ENCODE peak calls at places on chromosomes 12 and 14, in eight cellular contexts. One of them, this sample, is unnamed.

GRCh38 chr12:113302925-113303640 is 31.8 kb downstream of the SLC8B1 start:
- DNase-seq in CD4-positive, alpha-beta T cell: no peak
- DNase-seq in amniotic stem cell: no peak
- DNase-seq in T-helper 9 cell: no peak
- DNase-seq in stimulated activated CD8-positive, alpha-beta memory T cell treated with anti-CD3 and anti-CD28 coated beads, Interleukin-2, amount 100 ng/mL, for 1 hour: no peak
- DNase-seq in cardiac muscle cell: no peak
- DNase-seq in caudate nucleus: no peak
- DNase-seq in AG08396: no peak
- DNase-seq in this sample: no peak

GRCh38 chr14:70358631-70359030 is 852 bp downstream of the COX16 start:
- DNase-seq in caudate nucleus: no peak
- DNase-seq in AG08396: peak; percentile 12
- DNase-seq in T-helper 9 cell: no peak
- DNase-seq in amniotic stem cell: no peak
- DNase-seq in stimulated activated CD8-positive, alpha-beta memory T cell treated with anti-CD3 and anti-CD28 coated beads, Interleukin-2, amount 100 ng/mL, for 1 hour: no peak
- DNase-seq in cardiac muscle cell: no peak
- DNase-seq in CD4-positive, alpha-beta T cell: no peak
- DNase-seq in this sample: no peak

GRCh38 chr14:32623300-32624093 is 294.4 kb downstream of the AKAP6 start:
- DNase-seq in CD4-positive, alpha-beta T cell: no peak
- DNase-seq in stimulated activated CD8-positive, alpha-beta memory T cell treated with anti-CD3 and anti-CD28 coated beads, Interleukin-2, amount 100 ng/mL, for 1 hour: no peak
- DNase-seq in cardiac muscle cell: no peak
- DNase-seq in T-helper 9 cell: no peak
- DNase-seq in amniotic stem cell: no peak
- DNase-seq in AG08396: no peak
- DNase-seq in caudate nucleus: no peak
- DNase-seq in this sample: no peak

GRCh38 chr14:77866932-77867331 is 67.0 kb downstream of the ADCK1 start:
- DNase-seq in AG08396: no peak
- DNase-seq in stimulated activated CD8-positive, alpha-beta memory T cell treated with anti-CD3 and anti-CD28 coated beads, Interleukin-2, amount 100 ng/mL, for 1 hour: no peak
- DNase-seq in amniotic stem cell: no peak
- DNase-seq in T-helper 9 cell: no peak
- DNase-seq in caudate nucleus: no peak
- DNase-seq in CD4-positive, alpha-beta T cell: no peak
- DNase-seq in cardiac muscle cell: no peak
- DNase-seq in this sample: no peak

GRCh38 chr12:52139579-52140062 is 52.2 kb downstream of the KRT80 start:
- DNase-seq in T-helper 9 cell: peak; percentile 19
- DNase-seq in AG08396: peak; percentile 69
- DNase-seq in cardiac muscle cell: peak; percentile 50
- DNase-seq in stimulated activated CD8-positive, alpha-beta memory T cell treated with anti-CD3 and anti-CD28 coated beads, Interleukin-2, amount 100 ng/mL, for 1 hour: no peak
- DNase-seq in CD4-positive, alpha-beta T cell: peak; percentile 9
- DNase-seq in amniotic stem cell: no peak
- DNase-seq in caudate nucleus: no peak
- DNase-seq in this sample: no peak

GRCh38 chr12:496736-497135 is 37.0 kb downstream of the B4GALNT3 start:
- DNase-seq in stimulated activated CD8-positive, alpha-beta memory T cell treated with anti-CD3 and anti-CD28 coated beads, Interleukin-2, amount 100 ng/mL, for 1 hour: no peak
- DNase-seq in T-helper 9 cell: no peak
- DNase-seq in CD4-positive, alpha-beta T cell: no peak
- DNase-seq in amniotic stem cell: no peak
- DNase-seq in AG08396: no peak
- DNase-seq in caudate nucleus: no peak
- DNase-seq in cardiac muscle cell: no peak
- DNase-seq in this sample: no peak

GRCh38 chr12:67096533-67097318 is 172.4 kb upstream of the CAND1 start:
- DNase-seq in CD4-positive, alpha-beta T cell: no peak
- DNase-seq in AG08396: no peak
- DNase-seq in caudate nucleus: no peak
- DNase-seq in stimulated activated CD8-positive, alpha-beta memory T cell treated with anti-CD3 and anti-CD28 coated beads, Interleukin-2, amount 100 ng/mL, for 1 hour: no peak
- DNase-seq in amniotic stem cell: no peak
- DNase-seq in cardiac muscle cell: no peak
- DNase-seq in T-helper 9 cell: no peak
- DNase-seq in this sample: no peak

GRCh38 chr14:53999061-53999488 is 42.5 kb upstream of the BMP4 start:
- DNase-seq in amniotic stem cell: peak; percentile 8
- DNase-seq in caudate nucleus: no peak
- DNase-seq in AG08396: peak; percentile 60
- DNase-seq in CD4-positive, alpha-beta T cell: no peak
- DNase-seq in T-helper 9 cell: no peak
- DNase-seq in stimulated activated CD8-positive, alpha-beta memory T cell treated with anti-CD3 and anti-CD28 coated beads, Interleukin-2, amount 100 ng/mL, for 1 hour: no peak
- DNase-seq in cardiac muscle cell: peak; percentile 56
- DNase-seq in this sample: no peak

GRCh38 chr14:29857545-29857944 is 70.1 kb downstream of the PRKD1 start:
- DNase-seq in cardiac muscle cell: no peak
- DNase-seq in amniotic stem cell: no peak
- DNase-seq in CD4-positive, alpha-beta T cell: no peak
- DNase-seq in caudate nucleus: no peak
- DNase-seq in T-helper 9 cell: no peak
- DNase-seq in AG08396: no peak
- DNase-seq in stimulated activated CD8-positive, alpha-beta memory T cell treated with anti-CD3 and anti-CD28 coated beads, Interleukin-2, amount 100 ng/mL, for 1 hour: no peak
- DNase-seq in this sample: no peak

GRCh38 chr12:122060069-122060468 is 18.5 kb upstream of the MLXIP start:
- DNase-seq in T-helper 9 cell: no peak
- DNase-seq in cardiac muscle cell: no peak
- DNase-seq in caudate nucleus: no peak
- DNase-seq in AG08396: no peak
- DNase-seq in CD4-positive, alpha-beta T cell: no peak
- DNase-seq in amniotic stem cell: no peak
- DNase-seq in stimulated activated CD8-positive, alpha-beta memory T cell treated with anti-CD3 and anti-CD28 coated beads, Interleukin-2, amount 100 ng/mL, for 1 hour: no peak
- DNase-seq in this sample: no peak

GRCh38 chr12:57738661-57739237 is at the start of gene AGAP2:
- DNase-seq in AG08396: no peak
- DNase-seq in cardiac muscle cell: peak; percentile 48
- DNase-seq in stimulated activated CD8-positive, alpha-beta memory T cell treated with anti-CD3 and anti-CD28 coated beads, Interleukin-2, amount 100 ng/mL, for 1 hour: no peak
- DNase-seq in CD4-positive, alpha-beta T cell: no peak
- DNase-seq in T-helper 9 cell: no peak
- DNase-seq in amniotic stem cell: no peak
- DNase-seq in caudate nucleus: peak; percentile 59
- DNase-seq in this sample: no peak

GRCh38 chr12:117038023-117038680 is 61.1 kb downstream of the TESC start:
- DNase-seq in T-helper 9 cell: no peak
- DNase-seq in stimulated activated CD8-positive, alpha-beta memory T cell treated with anti-CD3 and anti-CD28 coated beads, Interleukin-2, amount 100 ng/mL, for 1 hour: no peak
- DNase-seq in CD4-positive, alpha-beta T cell: no peak
- DNase-seq in AG08396: no peak
- DNase-seq in amniotic stem cell: no peak
- DNase-seq in caudate nucleus: no peak
- DNase-seq in cardiac muscle cell: no peak
- DNase-seq in this sample: no peak

GRCh38 chr14:65211341-65211987 is 109.1 kb upstream of the MAX start:
- DNase-seq in amniotic stem cell: peak; percentile 51
- DNase-seq in cardiac muscle cell: no peak
- DNase-seq in caudate nucleus: no peak
- DNase-seq in AG08396: peak; percentile 41
- DNase-seq in CD4-positive, alpha-beta T cell: no peak
- DNase-seq in T-helper 9 cell: no peak
- DNase-seq in stimulated activated CD8-positive, alpha-beta memory T cell treated with anti-CD3 and anti-CD28 coated beads, Interleukin-2, amount 100 ng/mL, for 1 hour: no peak
- DNase-seq in this sample: no peak

GRCh38 chr12:96322720-96323119 is 77.5 kb downstream of the CDK17 start:
- DNase-seq in amniotic stem cell: no peak
- DNase-seq in AG08396: no peak
- DNase-seq in cardiac muscle cell: no peak
- DNase-seq in caudate nucleus: no peak
- DNase-seq in stimulated activated CD8-positive, alpha-beta memory T cell treated with anti-CD3 and anti-CD28 coated beads, Interleukin-2, amount 100 ng/mL, for 1 hour: no peak
- DNase-seq in T-helper 9 cell: no peak
- DNase-seq in CD4-positive, alpha-beta T cell: no peak
- DNase-seq in this sample: no peak

GRCh38 chr12:75913502-75914110 is 118.0 kb downstream of the PHLDA1 start:
- DNase-seq in AG08396: no peak
- DNase-seq in cardiac muscle cell: peak; percentile 55
- DNase-seq in amniotic stem cell: no peak
- DNase-seq in stimulated activated CD8-positive, alpha-beta memory T cell treated with anti-CD3 and anti-CD28 coated beads, Interleukin-2, amount 100 ng/mL, for 1 hour: no peak
- DNase-seq in T-helper 9 cell: no peak
- DNase-seq in caudate nucleus: peak; percentile 12
- DNase-seq in CD4-positive, alpha-beta T cell: no peak
- DNase-seq in this sample: no peak

GRCh38 chr14:56460469-56460868 is 119.1 kb upstream of the TMEM260 start:
- DNase-seq in T-helper 9 cell: no peak
- DNase-seq in cardiac muscle cell: no peak
- DNase-seq in CD4-positive, alpha-beta T cell: no peak
- DNase-seq in stimulated activated CD8-positive, alpha-beta memory T cell treated with anti-CD3 and anti-CD28 coated beads, Interleukin-2, amount 100 ng/mL, for 1 hour: no peak
- DNase-seq in caudate nucleus: no peak
- DNase-seq in AG08396: no peak
- DNase-seq in amniotic stem cell: no peak
- DNase-seq in this sample: no peak

GRCh38 chr14:90332271-90332584 is 487 bp upstream of the NRDE2 start:
- DNase-seq in T-helper 9 cell: no peak
- DNase-seq in caudate nucleus: no peak
- DNase-seq in AG08396: no peak
- DNase-seq in stimulated activated CD8-positive, alpha-beta memory T cell treated with anti-CD3 and anti-CD28 coated beads, Interleukin-2, amount 100 ng/mL, for 1 hour: no peak
- DNase-seq in CD4-positive, alpha-beta T cell: no peak
- DNase-seq in cardiac muscle cell: no peak
- DNase-seq in amniotic stem cell: no peak
- DNase-seq in this sample: no peak

GRCh38 chr12:19200261-19200660 is 70.7 kb downstream of the PLEKHA5 start:
- DNase-seq in AG08396: no peak
- DNase-seq in stimulated activated CD8-positive, alpha-beta memory T cell treated with anti-CD3 and anti-CD28 coated beads, Interleukin-2, amount 100 ng/mL, for 1 hour: no peak
- DNase-seq in caudate nucleus: no peak
- DNase-seq in amniotic stem cell: no peak
- DNase-seq in T-helper 9 cell: no peak
- DNase-seq in cardiac muscle cell: no peak
- DNase-seq in CD4-positive, alpha-beta T cell: no peak
- DNase-seq in this sample: no peak

GRCh38 chr14:92386637-92387036 is 63.7 kb downstream of the SLC24A4 start:
- DNase-seq in stimulated activated CD8-positive, alpha-beta memory T cell treated with anti-CD3 and anti-CD28 coated beads, Interleukin-2, amount 100 ng/mL, for 1 hour: no peak
- DNase-seq in T-helper 9 cell: no peak
- DNase-seq in AG08396: no peak
- DNase-seq in caudate nucleus: no peak
- DNase-seq in amniotic stem cell: no peak
- DNase-seq in cardiac muscle cell: no peak
- DNase-seq in CD4-positive, alpha-beta T cell: no peak
- DNase-seq in this sample: no peak

GRCh38 chr14:94689985-94690400 is 77.8 kb downstream of the SERPINA3 start:
- DNase-seq in AG08396: no peak
- DNase-seq in cardiac muscle cell: no peak
- DNase-seq in amniotic stem cell: no peak
- DNase-seq in CD4-positive, alpha-beta T cell: no peak
- DNase-seq in T-helper 9 cell: no peak
- DNase-seq in caudate nucleus: no peak
- DNase-seq in stimulated activated CD8-positive, alpha-beta memory T cell treated with anti-CD3 and anti-CD28 coated beads, Interleukin-2, amount 100 ng/mL, for 1 hour: no peak
- DNase-seq in this sample: no peak

GRCh38 chr12:48671231-48671856 is 10.7 kb downstream of the KANSL2 start:
- DNase-seq in CD4-positive, alpha-beta T cell: no peak
- DNase-seq in AG08396: no peak
- DNase-seq in T-helper 9 cell: no peak
- DNase-seq in cardiac muscle cell: no peak
- DNase-seq in amniotic stem cell: no peak
- DNase-seq in stimulated activated CD8-positive, alpha-beta memory T cell treated with anti-CD3 and anti-CD28 coated beads, Interleukin-2, amount 100 ng/mL, for 1 hour: no peak
- DNase-seq in caudate nucleus: no peak
- DNase-seq in this sample: no peak

GRCh38 chr14:99884834-99885648 is 91.8 kb downstream of the EML1 start:
- DNase-seq in cardiac muscle cell: peak; percentile 71
- DNase-seq in T-helper 9 cell: no peak
- DNase-seq in amniotic stem cell: no peak
- DNase-seq in caudate nucleus: no peak
- DNase-seq in stimulated activated CD8-positive, alpha-beta memory T cell treated with anti-CD3 and anti-CD28 coated beads, Interleukin-2, amount 100 ng/mL, for 1 hour: no peak
- DNase-seq in CD4-positive, alpha-beta T cell: peak; percentile 7
- DNase-seq in AG08396: peak; percentile 63
- DNase-seq in this sample: peak; percentile 30

GRCh38 chr14:51269634-51270033 is 29.6 kb downstream of the TMX1 start:
- DNase-seq in CD4-positive, alpha-beta T cell: no peak
- DNase-seq in amniotic stem cell: no peak
- DNase-seq in stimulated activated CD8-positive, alpha-beta memory T cell treated with anti-CD3 and anti-CD28 coated beads, Interleukin-2, amount 100 ng/mL, for 1 hour: no peak
- DNase-seq in AG08396: no peak
- DNase-seq in T-helper 9 cell: no peak
- DNase-seq in caudate nucleus: no peak
- DNase-seq in cardiac muscle cell: no peak
- DNase-seq in this sample: no peak

GRCh38 chr12:77685112-77685511 is 145.6 kb upstream of the NAV3 start:
- DNase-seq in amniotic stem cell: peak; percentile 75
- DNase-seq in stimulated activated CD8-positive, alpha-beta memory T cell treated with anti-CD3 and anti-CD28 coated beads, Interleukin-2, amount 100 ng/mL, for 1 hour: no peak
- DNase-seq in caudate nucleus: peak; percentile 56
- DNase-seq in cardiac muscle cell: peak; percentile 83
- DNase-seq in CD4-positive, alpha-beta T cell: no peak
- DNase-seq in T-helper 9 cell: no peak
- DNase-seq in AG08396: peak; percentile 48
- DNase-seq in this sample: peak; percentile 50

GRCh38 chr14:22570132-22570949 is 18.7 kb downstream of the DAD1 start:
- DNase-seq in caudate nucleus: peak; percentile 61
- DNase-seq in cardiac muscle cell: peak; percentile 86
- DNase-seq in CD4-positive, alpha-beta T cell: peak; percentile 80
- DNase-seq in T-helper 9 cell: peak; percentile 65
- DNase-seq in amniotic stem cell: peak; percentile 35
- DNase-seq in AG08396: peak; percentile 57
- DNase-seq in stimulated activated CD8-positive, alpha-beta memory T cell treated with anti-CD3 and anti-CD28 coated beads, Interleukin-2, amount 100 ng/mL, for 1 hour: peak; percentile 54
- DNase-seq in this sample: peak; percentile 59

GRCh38 chr14:62117718-62118164 is 355.5 kb downstream of the SNAPC1 start:
- DNase-seq in stimulated activated CD8-positive, alpha-beta memory T cell treated with anti-CD3 and anti-CD28 coated beads, Interleukin-2, amount 100 ng/mL, for 1 hour: no peak
- DNase-seq in caudate nucleus: peak; percentile 70
- DNase-seq in AG08396: no peak
- DNase-seq in amniotic stem cell: no peak
- DNase-seq in CD4-positive, alpha-beta T cell: no peak
- DNase-seq in T-helper 9 cell: no peak
- DNase-seq in cardiac muscle cell: peak; percentile 9
- DNase-seq in this sample: no peak